ENCODE peak calls at places on chromosome 16, in nine cellular contexts. C, V, O, N, F, Y, Q, A and E are unnamed samples.

GRCh38 chr16:67773099-67773498 is 33.3 kb downstream of the RANBP10 start:
- DNase-seq in F (peak; percentile 66), N (peak; percentile 14), O (peak; percentile 22), Q (no peak), Y (no peak), A (no peak), C (no peak), V (no peak), E (no peak)

GRCh38 chr16:64452446-64452845 is 669.4 kb downstream of the CDH11 start:
- DNase-seq in N (no peak), Q (no peak), Y (no peak), F (no peak), C (no peak), O (no peak), V (no peak), A (no peak), E (no peak)

GRCh38 chr16:88062341-88062861 is 111.2 kb downstream of the BANP start:
- DNase-seq in O (peak; percentile 73), V (peak; percentile 42), Q (no peak), C (no peak), N (no peak), Y (no peak), F (peak; percentile 85), A (no peak), E (no peak)

GRCh38 chr16:88616320-88616719 is 22.1 kb upstream of the IL17C start:
- DNase-seq in V (no peak), A (no peak), F (no peak), N (peak; percentile 87), Q (no peak), O (no peak), Y (no peak), C (no peak), E (no peak)

GRCh38 chr16:70466812-70467090 is 12.4 kb downstream of the FCSK start:
- DNase-seq in V (no peak), Q (no peak), A (no peak), Y (no peak), N (no peak), O (no peak), F (no peak), C (no peak), E (no peak)

GRCh38 chr16:88472637-88473205 is 19.6 kb downstream of the ZFPM1 start:
- DNase-seq in A (no peak), F (no peak), N (no peak), C (no peak), Q (no peak), O (no peak), V (peak; percentile 46), Y (no peak), E (no peak)

GRCh38 chr16:80462902-80463301 is 77.9 kb upstream of the DYNLRB2 start:
- DNase-seq in V (no peak), Q (no peak), F (no peak), N (peak; percentile 13), A (no peak), O (no peak), C (no peak), Y (no peak), E (no peak)

GRCh38 chr16:49274936-49275730 is 6.5 kb downstream of the CBLN1 start:
- DNase-seq in V (no peak), C (no peak), Q (no peak), N (no peak), A (no peak), Y (no peak), F (no peak), O (no peak), E (no peak)

GRCh38 chr16:74865922-74866598 is 91.4 kb upstream of the FA2H start:
- DNase-seq in N (no peak), Q (no peak), F (no peak), A (no peak), C (no peak), Y (peak; percentile 47), V (no peak), O (peak; percentile 28), E (no peak)

GRCh38 chr16:71479420-71479819 is 9.7 kb downstream of the ZNF19 start:
- DNase-seq in Q (no peak), F (no peak), N (peak; percentile 10), Y (no peak), O (peak; percentile 40), V (no peak), A (peak; percentile 29), C (no peak), E (no peak)

GRCh38 chr16:81600275-81600674 is 155.7 kb downstream of the CMIP start:
- DNase-seq in V (no peak), F (no peak), C (peak; percentile 61), Q (no peak), Y (no peak), N (no peak), O (peak; percentile 29), A (peak; percentile 51), E (no peak)

GRCh38 chr16:81238296-81239011 is at the start of gene BCO1:
- DNase-seq in V (no peak), N (peak; percentile 31), O (peak; percentile 64), A (peak; percentile 63), F (no peak), C (peak; percentile 60), Y (no peak), Q (no peak), E (no peak)

GRCh38 chr16:68073902-68074760 is 11.0 kb upstream of the NFATC3 start:
- DNase-seq in O (no peak), A (no peak), C (no peak), F (no peak), N (no peak), Q (no peak), Y (no peak), V (no peak), E (no peak)

GRCh38 chr16:51149251-51149661 is 1.8 kb downstream of the SALL1 start:
- DNase-seq in N (no peak), C (no peak), V (no peak), F (no peak), Y (no peak), A (no peak), Q (no peak), O (no peak), E (no peak)

GRCh38 chr16:51144203-51144602 is 6.9 kb downstream of the SALL1 start:
- DNase-seq in N (no peak), V (no peak), F (no peak), Q (no peak), Y (no peak), O (no peak), A (no peak), C (no peak), E (no peak)

GRCh38 chr16:51148674-51149228 is 2.3 kb downstream of the SALL1 start:
- DNase-seq in V (no peak), N (no peak), C (no peak), O (no peak), A (no peak), F (no peak), Q (no peak), Y (no peak), E (no peak)

GRCh38 chr16:51147776-51148673 is 3.0 kb downstream of the SALL1 start:
- DNase-seq in V (no peak), Q (no peak), A (no peak), Y (no peak), C (no peak), F (no peak), O (no peak), N (no peak), E (no peak)

DNA sequence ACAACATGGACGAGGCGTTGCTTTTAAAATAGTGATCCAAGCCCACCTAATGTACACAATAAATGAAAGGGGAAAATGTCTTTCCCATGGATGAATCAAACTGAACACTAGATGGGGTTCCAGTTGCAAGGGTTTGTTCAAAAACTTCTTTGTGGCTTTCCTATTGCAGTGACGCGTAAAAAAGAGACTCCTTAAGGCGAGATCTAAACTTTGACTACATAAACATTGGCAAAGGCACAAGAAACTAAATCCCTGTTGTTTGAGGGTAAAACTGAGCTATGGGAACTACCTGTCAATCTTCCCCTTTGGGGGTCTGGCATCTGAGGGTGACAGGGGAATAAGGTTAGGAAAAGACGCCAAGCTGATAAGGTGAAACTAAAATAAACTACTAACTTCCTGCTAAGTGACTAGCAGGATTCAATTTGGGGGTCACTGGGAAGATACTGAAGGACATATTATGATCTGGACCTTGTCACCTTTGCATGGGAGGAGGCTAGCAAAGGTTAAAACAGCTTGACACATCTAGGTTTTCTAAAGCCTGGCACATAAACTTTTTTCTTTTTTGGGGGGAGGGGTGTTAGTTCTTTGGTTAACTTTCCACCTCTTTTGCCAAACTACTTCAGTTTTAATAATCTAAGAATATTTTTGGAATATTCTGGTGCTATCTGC is 4.7 kb downstream of the SALL1 start:
- DNase-seq in Y (no peak), N (no peak), A (no peak), O (peak; percentile 57), V (no peak), F (no peak), C (no peak), Q (no peak), E (no peak)
- TF ChIP-seq CTCF in Y (no peak), N (no peak), A (no peak), O (peak; percentile 53), V (no peak), F (no peak), C (no peak), Q (no peak), E (no peak)

GRCh38 chr16:54787045-54787444 is 143.6 kb upstream of the IRX5 start:
- DNase-seq in F (no peak), A (no peak), Y (no peak), C (no peak), O (no peak), V (no peak), Q (no peak), N (no peak), E (no peak)

GRCh38 chr16:54798267-54798666 is 132.4 kb upstream of the IRX5 start:
- DNase-seq in Y (no peak), N (no peak), O (no peak), Q (no peak), V (no peak), C (no peak), F (no peak), A (no peak), E (no peak)

DNA sequence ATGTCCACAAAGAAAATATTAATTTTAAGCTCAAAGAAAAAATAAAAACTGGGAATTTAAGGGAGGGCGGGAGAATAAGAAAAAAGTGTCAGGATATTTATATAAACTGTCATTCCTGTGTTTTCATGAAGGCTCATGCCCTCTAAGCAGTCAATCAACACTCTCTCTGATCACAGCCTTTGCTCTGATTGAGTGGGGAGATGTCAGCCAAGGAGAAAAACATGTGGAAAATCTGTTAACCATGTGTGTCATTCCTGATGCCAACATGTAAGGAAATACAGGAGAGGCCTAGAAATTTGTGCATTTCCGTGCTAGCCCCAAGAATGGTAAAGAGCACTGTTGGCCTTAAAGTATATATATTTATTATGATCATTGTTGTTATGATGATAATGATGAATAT is 137.9 kb upstream of the IRX5 start:
- DNase-seq in F (no peak), Q (no peak), Y (no peak), A (no peak), N (no peak), V (no peak), C (no peak), O (no peak), E (no peak)
- H3K4me1 ChIP-seq in F (no peaks in the 10 kb centered on the region), Q (no peaks in the 10 kb centered on the region), Y (no peaks in the 10 kb centered on the region), A (no peaks in the 10 kb centered on the region), N (no peaks in the 10 kb centered on the region), V (no peaks in the 10 kb centered on the region), C (no peaks in the 10 kb centered on the region), O (no peaks in the 10 kb centered on the region), E (no peaks in the 10 kb centered on the region)

GRCh38 chr16:27367463-27368357 is 34.3 kb upstream of the IL21R start:
- DNase-seq in V (peak; percentile 82), Y (peak; percentile 41), F (peak; percentile 92), N (peak; percentile 88), C (peak; percentile 68), A (peak; percentile 74), O (peak; percentile 63), Q (peak; percentile 45), E (no peak)
- H3K27ac ChIP-seq in V (peak overlapping the region; percentile 45), Y (no peak overlapping the region), F (peak overlapping the region; percentile 64), N (peak overlapping the region; percentile 76), C (peak overlapping the region; percentile 43), A (peak overlapping the region; percentile 83), O (peak overlapping the region; percentile 18), Q (no peak overlapping the region), E (no peak overlapping the region)

GRCh38 chr16:84959045-84959576 is 52.2 kb downstream of the ZDHHC7 start:
- DNase-seq in A (peak; percentile 56), N (no peak), F (no peak), V (no peak), C (no peak), O (no peak), Y (no peak), Q (no peak), E (no peak)
- TF ChIP-seq CTCF in A (peak; percentile 18), N (no peak), F (no peak), V (no peak), C (peak; percentile 36), O (peak; percentile 14), Y (peak; percentile 54), Q (peak; percentile 29), E (no peak)